ENCODE peak calls at places on chromosomes 5 and 9, in five cellular contexts. N is colonic mucosa, O is OCI-LY7, P is cardiac muscle cell, L is uterus. E is an unnamed sample.

GRCh38 chr5:139273322-139273571 is 20.3 kb upstream of the MATR3 start:
- DNase-seq in P (no peak), N (no peak), L (no peak), O (no peak), E (no peak)

GRCh38 chr9:82332018-82332773 is 343.6 kb downstream of the SPATA31D1 start:
- DNase-seq in O (no peak), N (no peak), P (peak; percentile 85), L (no peak), E (no peak)

GRCh38 chr5:91651704-91652103 is 268.6 kb upstream of the ARRDC3 start:
- DNase-seq in N (no peak), P (no peak), O (no peak), L (no peak), E (no peak)

GRCh38 chr5:136021016-136021405 is 7.8 kb upstream of the TGFBI start:
- DNase-seq in N (no peak), L (no peak), O (no peak), P (peak; percentile 41), E (no peak)

GRCh38 chr5:146751781-146752401 is 126.7 kb downstream of the PPP2R2B start:
- DNase-seq in L (no peak), N (no peak), O (no peak), P (no peak), E (no peak)

GRCh38 chr9:124040186-124040920 is 28.8 kb downstream of the LHX2 start:
- DNase-seq in N (no peak), P (peak; percentile 38), O (no peak), L (no peak), E (no peak)

GRCh38 chr5:42953061-42953460 is 87.1 kb downstream of the ANXA2R start:
- DNase-seq in N (no peak), L (no peak), P (peak; percentile 57), O (no peak), E (no peak)

GRCh38 chr9:75185585-75186170 is 97.4 kb downstream of the OSTF1 start:
- DNase-seq in L (no peak), P (peak; percentile 56), O (peak; percentile 56), N (peak; percentile 65), E (no peak)

GRCh38 chr9:111828193-111828592 is 33.5 kb upstream of the SHOC1 start:
- DNase-seq in P (peak; percentile 47), O (peak; percentile 23), N (no peak), L (no peak), E (no peak)

GRCh38 chr5:175745212-175745611 is 87.3 kb downstream of the HRH2 start:
- DNase-seq in L (no peak), N (no peak), P (no peak), O (no peak), E (no peak)

GRCh38 chr5:172845190-172845975 is 11.3 kb downstream of the ERGIC1 start:
- DNase-seq in N (no peak), O (no peak), P (no peak), L (no peak), E (no peak)

GRCh38 chr5:101728933-101729332 is 567.2 kb downstream of the SLCO4C1 start:
- DNase-seq in O (no peak), N (no peak), P (no peak), L (no peak), E (no peak)

GRCh38 chr5:178389796-178390195 is 157.2 kb upstream of the PHYKPL start:
- DNase-seq in P (no peak), L (no peak), N (no peak), O (no peak), E (peak; percentile 13)

GRCh38 chr5:122844136-122844915 is 1.1 kb upstream of the SNX24 start:
- DNase-seq in O (peak; percentile 16), L (no peak), P (peak; percentile 12), N (peak; percentile 44), E (no peak)

GRCh38 chr9:124795881-124796415 is 19.0 kb downstream of the OLFML2A start:
- DNase-seq in O (no peak), P (peak; percentile 60), L (no peak), N (no peak), E (no peak)

GRCh38 chr9:33852216-33852826 is 35.4 kb downstream of the UBE2R2 start:
- DNase-seq in P (peak; percentile 56), N (peak; percentile 82), L (peak; percentile 49), O (peak; percentile 74), E (peak; percentile 59)

GRCh38 chr9:107361816-107362215 is 78.7 kb downstream of the RAD23B start:
- DNase-seq in P (no peak), O (no peak), L (no peak), N (no peak), E (no peak)

GRCh38 chr5:57124014-57124413 is 49.8 kb upstream of the GPBP1 start:
- DNase-seq in O (no peak), P (no peak), N (no peak), L (no peak), E (no peak)

GRCh38 chr5:135993894-135994514 is 34.8 kb upstream of the TGFBI start:
- DNase-seq in L (no peak), N (no peak), O (no peak), P (peak; percentile 72), E (no peak)

GRCh38 chr9:93302586-93303257 is 118.8 kb downstream of the WNK2 start:
- DNase-seq in L (peak; percentile 23), P (peak; percentile 74), O (peak; percentile 86), N (peak; percentile 70), E (peak; percentile 48)

GRCh38 chr5:150401076-150401375 is 11.7 kb downstream of the CD74 start:
- DNase-seq in N (no peak), O (no peak), L (no peak), P (no peak), E (no peak)

GRCh38 chr9:136341042-136341655 is 13.8 kb downstream of the GPSM1 start:
- DNase-seq in N (no peak), L (no peak), P (no peak), O (no peak), E (no peak)

GRCh38 chr5:16844952-16845351 is 91.1 kb downstream of the MYO10 start:
- DNase-seq in O (no peak), N (no peak), L (no peak), P (no peak), E (no peak)

GRCh38 chr9:22357016-22357415 is 89.6 kb upstream of the DMRTA1 start:
- DNase-seq in L (no peak), N (no peak), P (no peak), O (no peak), E (no peak)

GRCh38 chr5:137190441-137190840 is 308.7 kb downstream of the SPOCK1 start:
- DNase-seq in L (no peak), N (no peak), O (no peak), P (peak; percentile 9), E (no peak)

GRCh38 chr5:95835682-95836405 is 13.3 kb upstream of the GLRX start:
- DNase-seq in N (no peak), O (no peak), L (no peak), P (no peak), E (no peak)

GRCh38 chr9:136625101-136626065 is 37.3 kb upstream of the EGFL7 start:
- DNase-seq in P (peak; percentile 88), O (no peak), L (peak; percentile 73), N (peak; percentile 95), E (peak; percentile 33)

GRCh38 chr5:15834596-15835245 is 334.7 kb downstream of the FBXL7 start:
- DNase-seq in P (peak; percentile 68), N (no peak), O (no peak), L (no peak), E (no peak)

GRCh38 chr9:132006657-132007370 is 72.9 kb downstream of the MED27 start:
- DNase-seq in O (no peak), L (no peak), N (no peak), P (peak; percentile 57), E (no peak)

GRCh38 chr9:132007371-132007701 is 72.3 kb downstream of the MED27 start:
- DNase-seq in N (no peak), P (no peak), L (no peak), O (no peak), E (no peak)

GRCh38 chr9:132008871-132009812 is 70.5 kb downstream of the MED27 start:
- DNase-seq in O (no peak), N (no peak), P (no peak), L (no peak), E (no peak)

GRCh38 chr9:132005896-132006295 is 73.8 kb downstream of the MED27 start:
- DNase-seq in L (no peak), O (no peak), N (no peak), P (no peak), E (no peak)

GRCh38 chr9:132008184-132008781 is 71.4 kb downstream of the MED27 start:
- DNase-seq in N (no peak), L (no peak), P (no peak), O (no peak), E (no peak)
- H3K27ac ChIP-seq in N (no peak overlapping the region), L (no peak overlapping the region), P (no peak overlapping the region), O (no peak overlapping the region), E (no peak overlapping the region)

DNA sequence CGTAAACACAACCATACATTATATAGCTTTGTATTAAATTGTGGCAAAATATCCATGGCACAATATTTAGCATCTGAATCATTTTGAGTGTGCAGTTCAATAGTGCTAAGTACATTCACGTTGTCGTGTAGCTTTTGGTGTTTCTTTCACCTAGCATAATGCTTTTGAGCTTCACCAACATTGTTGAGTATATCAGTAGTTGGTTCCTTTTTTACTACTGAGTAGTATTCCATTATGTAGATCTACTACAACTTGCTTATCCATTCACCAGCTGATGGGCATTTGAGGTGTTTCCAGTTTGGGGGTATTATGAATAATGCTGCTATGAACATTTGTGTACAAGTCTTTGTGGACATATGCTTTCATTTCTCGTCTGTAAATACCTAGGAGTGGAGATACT is 27.3 kb upstream of the CTNNAL1 start:
- DNase-seq in O (no peak), N (no peak), P (no peak), L (no peak), E (no peak)
- TF ChIP-seq CTCF in O (no peak), N (no peak), P (no peak), L (no peak), E (no peak)

DNA sequence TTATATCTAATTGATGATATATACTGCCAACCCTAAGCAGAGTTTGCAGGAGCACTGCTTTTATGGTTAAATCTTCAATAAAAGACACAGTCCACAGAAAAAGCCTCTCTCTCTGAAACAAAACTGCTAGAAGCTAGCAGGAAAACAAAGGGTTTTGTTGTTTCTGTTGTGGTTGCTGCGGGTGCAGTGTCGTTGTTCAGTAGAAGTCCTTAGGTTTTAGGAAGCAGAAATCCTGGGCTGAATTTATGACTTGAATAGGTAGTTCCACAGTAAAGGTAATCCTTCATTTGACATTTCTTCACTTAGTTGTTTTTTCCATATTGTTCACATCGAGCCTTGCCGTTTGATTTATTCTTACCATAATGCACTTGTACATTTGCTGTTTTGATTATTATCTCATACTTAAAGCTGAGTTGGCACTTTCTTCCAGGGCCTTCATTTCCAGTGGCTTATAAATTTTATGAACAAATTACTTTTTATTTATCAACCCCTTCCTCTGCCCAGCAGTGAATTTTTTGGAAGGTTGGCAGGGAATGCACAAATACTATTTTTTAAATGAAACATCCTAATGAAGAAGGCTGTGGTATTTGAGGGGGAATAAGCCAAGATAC is 209.6 kb upstream of the SLC30A5 start:
- DNase-seq in P (no peak), L (no peak), O (no peak), N (no peak), E (no peak)
- H3K27ac ChIP-seq in P (no peak overlapping the region), L (peak overlapping the region; percentile 12), O (no peak overlapping the region), N (no peak overlapping the region), E (no peak overlapping the region)

GRCh38 chr9:127826253-127826913 is 23.7 kb downstream of the FPGS start:
- DNase-seq in L (no peak), N (no peak), P (no peak), O (no peak), E (no peak)

GRCh38 chr9:127825319-127826051 is 22.8 kb downstream of the FPGS start:
- DNase-seq in P (no peak), O (peak; percentile 58), N (peak; percentile 61), L (no peak), E (no peak)

GRCh38 chr9:127832248-127832647 is 22.2 kb downstream of the ENG start:
- DNase-seq in L (no peak), N (no peak), P (no peak), O (no peak), E (no peak)

GRCh38 chr9:127829205-127829935 is 25.1 kb downstream of the ENG start:
- DNase-seq in N (no peak), L (no peak), P (no peak), O (no peak), E (no peak)

GRCh38 chr9:127828262-127829031 is 25.8 kb downstream of the FPGS start:
- DNase-seq in N (peak; percentile 87), L (peak; percentile 92), P (peak; percentile 86), O (no peak), E (peak; percentile 58)
- TF ChIP-seq CTCF in N (no peak), L (no peak), P (no peak), O (no peak), E (no peak)

E was measured in dorsolateral prefrontal cortex.